ENCODE peak calls at places on chromosomes 1 and 21, in eight cellular contexts. X, E, F, V, S, G, Y and Q are unnamed samples.

GRCh38 chr21:15967661-15968060 is 237.9 kb downstream of the USP25 start:
- DNase-seq in G (no peak), Y (no peak), F (no peak), V (no peak), E (no peak), X (no peak), S (peak), Q (peak)

GRCh38 chr1:29392036-29392435 is 155.7 kb downstream of the PTPRU start:
- DNase-seq in F (no peak), E (no peak), X (no peak), G (no peak), Y (no peak), S (no peak), V (no peak), Q (no peak)

GRCh38 chr1:203158423-203158822 is 17.2 kb downstream of the MYBPH start:
- DNase-seq in F (no peak), X (no peak), E (no peak), V (no peak), S (no peak), G (no peak), Y (no peak), Q (no peak)

GRCh38 chr21:26952274-26953066 is 14.4 kb downstream of the ADAMTS5 start:
- DNase-seq in F (no peak), X (no peak), V (no peak), G (no peak), Y (no peak), S (no peak), E (no peak), Q (no peak)

GRCh38 chr1:75392278-75392677 is 218.6 kb downstream of the SLC44A5 start:
- DNase-seq in E (no peak), G (no peak), X (no peak), Y (no peak), F (no peak), V (no peak), S (no peak), Q (no peak)

GRCh38 chr1:18417317-18418269 is 63.1 kb upstream of the KLHDC7A start:
- DNase-seq in Y (no peak), F (no peak), V (no peak), E (no peak), X (no peak), G (no peak), S (no peak), Q (no peak)

GRCh38 chr1:65958561-65959350 is 166.1 kb downstream of the PDE4B start:
- DNase-seq in X (peak), F (no peak), V (peak), E (peak), G (no peak), Y (no peak), S (peak), Q (peak)

GRCh38 chr1:180198186-180198585 is 31.9 kb upstream of the LHX4 start:
- DNase-seq in G (no peak), Y (no peak), V (no peak), F (no peak), E (no peak), S (no peak), X (no peak), Q (no peak)

GRCh38 chr1:44717196-44717595 is 13.8 kb downstream of the RNU5D-1 start:
- DNase-seq in X (no peak), Y (no peak), V (no peak), E (no peak), S (no peak), G (no peak), F (no peak), Q (peak)

GRCh38 chr1:212255705-212256307 is 29.4 kb upstream of the PPP2R5A start:
- DNase-seq in X (no peak), G (no peak), Y (peak), V (peak), F (no peak), E (no peak), S (no peak), Q (peak)

GRCh38 chr21:16180613-16181012 is 450.8 kb downstream of the USP25 start:
- DNase-seq in Y (no peak), F (no peak), X (no peak), G (no peak), S (no peak), V (no peak), E (no peak), Q (no peak)

GRCh38 chr1:95953005-95953404 is 719.0 kb downstream of the RWDD3 start:
- DNase-seq in S (peak), F (no peak), G (peak), E (no peak), X (peak), Y (no peak), V (peak), Q (peak)

GRCh38 chr21:45169001-45169400 is 94.6 kb downstream of the ADARB1 start:
- DNase-seq in Y (no peak), G (no peak), X (no peak), V (no peak), S (no peak), E (no peak), F (no peak), Q (no peak)

GRCh38 chr21:8990326-8991087 is 1530.9 kb upstream of the TPTE start:
- DNase-seq in G (no peak), F (no peak), S (no peak), X (no peak), Y (no peak), E (no peak), V (no peak), Q (no peak)

GRCh38 chr1:198162091-198162767 is 5.4 kb downstream of the NEK7 start:
- DNase-seq in S (no peak), F (no peak), Y (peak), E (no peak), G (no peak), X (no peak), V (no peak), Q (no peak)

GRCh38 chr1:198018529-198018928 is 101.4 kb downstream of the LHX9 start:
- DNase-seq in G (no peak), Y (no peak), S (peak), E (peak), F (no peak), X (peak), V (peak), Q (peak)

GRCh38 chr1:90834354-90835171 is 117.5 kb upstream of the BARHL2 start:
- DNase-seq in Y (no peak), V (peak), F (no peak), E (no peak), G (no peak), S (no peak), X (no peak), Q (peak)
- TF ChIP-seq CTCF in Y (no peak), V (no peak), F (no peak), E (no peak), G (no peak), S (no peak), X (no peak), Q (no peak)

DNA sequence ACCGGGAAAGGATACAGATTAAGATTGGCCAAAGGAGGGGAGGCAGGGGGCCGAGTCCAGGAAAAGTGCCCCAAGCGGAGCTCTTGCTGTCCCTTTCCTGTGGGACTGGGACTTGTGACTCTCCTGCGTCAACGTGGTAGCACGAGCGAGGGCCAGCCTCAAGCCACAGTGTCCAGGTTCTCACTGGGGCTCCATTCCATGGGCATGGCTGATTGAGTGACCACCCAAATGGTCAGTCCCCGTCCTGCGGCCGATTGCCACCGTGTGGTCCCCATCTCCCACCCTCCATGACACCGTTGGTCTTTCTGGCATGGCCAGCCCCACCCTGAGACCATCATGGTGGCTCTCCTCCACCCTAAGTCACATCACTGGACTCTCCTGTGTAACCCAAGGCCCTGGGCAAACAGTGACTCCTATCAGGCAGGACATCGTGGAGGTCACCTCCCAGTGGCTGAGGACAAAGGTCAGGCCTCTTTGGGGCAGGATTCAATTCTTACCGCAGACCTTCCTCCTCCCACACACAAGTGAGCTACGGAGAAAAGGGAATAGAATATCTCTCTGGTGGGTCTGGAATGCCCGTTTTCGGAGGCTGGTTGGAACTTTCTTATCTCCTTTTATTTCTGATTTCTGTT is 8.9 kb upstream of the C1orf174 start:
- DNase-seq in Y (no peak), G (no peak), X (no peak), S (no peak), E (no peak), F (no peak), V (no peak), Q (no peak)
- TF ChIP-seq CTCF in Y (no peak), G (no peak), X (no peak), S (no peak), E (no peak), F (no peak), V (no peak), Q (no peak)

GRCh38 chr1:186987065-186987464 is 158.3 kb downstream of the PLA2G4A start:
- DNase-seq in F (no peak), X (no peak), V (no peak), S (no peak), G (no peak), Y (no peak), E (no peak), Q (no peak)

GRCh38 chr1:186984959-186985358 is 156.2 kb downstream of the PLA2G4A start:
- DNase-seq in X (no peak), Y (no peak), E (no peak), S (no peak), V (no peak), F (no peak), G (no peak), Q (no peak)

GRCh38 chr1:186987769-186988168 is 159.0 kb downstream of the PLA2G4A start:
- DNase-seq in E (no peak), S (no peak), Y (no peak), F (no peak), G (no peak), V (no peak), X (no peak), Q (no peak)

GRCh38 chr1:186983327-186983726 is 154.6 kb downstream of the PLA2G4A start:
- DNase-seq in E (no peak), Y (peak), S (peak), G (no peak), X (peak), F (no peak), V (peak), Q (no peak)

DNA sequence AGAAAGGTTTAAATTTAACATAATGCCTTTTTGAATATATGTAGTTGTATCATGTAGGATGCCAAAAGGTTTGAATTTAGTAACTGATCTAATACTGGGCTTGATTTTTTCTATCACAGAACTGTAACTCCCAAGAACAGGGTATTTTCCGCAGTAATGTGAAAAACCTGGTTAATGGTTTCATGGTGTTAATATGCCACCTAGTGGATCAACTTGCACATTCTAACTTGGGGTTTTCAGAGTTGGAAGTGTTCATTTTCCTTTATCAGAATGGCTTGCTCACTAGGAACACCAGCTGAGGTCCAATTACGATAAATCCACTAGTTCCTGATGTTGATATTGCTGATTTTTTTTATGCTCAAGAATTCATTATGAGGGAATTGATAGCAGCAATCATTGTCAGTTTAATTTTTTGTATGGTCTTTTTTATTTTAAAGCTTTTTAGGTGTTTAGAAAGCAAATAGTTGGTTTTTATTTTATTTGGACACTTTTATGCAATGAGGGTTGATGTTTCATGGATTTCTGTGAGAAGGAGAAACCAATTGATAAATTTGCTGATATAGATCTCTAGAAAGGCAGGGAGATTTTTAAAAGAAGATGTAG is 157.2 kb downstream of the PLA2G4A start:
- DNase-seq in G (no peak), Y (no peak), V (peak), X (peak), E (peak), F (no peak), S (peak), Q (peak)
- TF ChIP-seq CTCF in G (peak), Y (peak), V (peak), X (peak), E (peak), F (peak), S (peak), Q (peak)

DNA sequence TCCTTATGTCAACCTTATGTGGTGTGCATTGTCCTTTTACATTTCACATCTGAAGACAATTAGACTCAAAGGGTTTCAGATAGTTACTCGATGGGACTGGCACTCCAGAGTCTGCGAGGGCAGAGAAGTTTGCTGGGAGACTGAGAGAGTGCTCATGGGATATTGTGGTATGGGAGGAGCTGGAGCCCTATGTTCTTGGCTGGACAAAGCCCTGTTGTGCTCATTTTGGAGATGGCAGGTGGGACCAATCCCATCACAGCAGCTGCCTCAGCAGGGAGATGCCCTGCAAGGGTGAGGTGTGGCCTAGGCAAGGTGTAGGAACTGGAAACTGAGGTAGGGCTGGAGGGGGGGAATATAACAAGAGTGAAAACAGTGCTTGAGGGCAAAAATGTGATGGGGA is 43.5 kb upstream of the CRNN start:
- DNase-seq in F (no peak), Y (no peak), X (no peak), S (no peak), V (no peak), G (no peak), E (no peak), Q (no peak)
- TF ChIP-seq CTCF in F (no peak), Y (no peak), X (no peak), S (no peak), V (no peak), G (no peak), E (no peak), Q (no peak)